ENCODE peak calls at places on chromosomes 4 and X, in four cellular contexts. M, Z, K and X are unnamed samples.

GRCh38 chr4:122500852-122501501 is 44.5 kb upstream of the IL2 start:
- DNase-seq in M (peak), Z (no peak), K (no peak), X (no peak)

GRCh38 chr4:11497212-11497806 is 68.6 kb upstream of the HS3ST1 start:
- DNase-seq in M (no peak), Z (no peak), K (no peak), X (no peak)

GRCh38 chr4:40986375-40986774 is 228.0 kb downstream of the APBB2 start:
- DNase-seq in M (no peak), Z (no peak), K (no peak), X (no peak)

GRCh38 chr4:106105697-106106096 is 210.3 kb downstream of the TBCK start:
- DNase-seq in M (no peak), Z (no peak), K (no peak), X (no peak)

GRCh38 chr4:150173420-150173819 is 95.2 kb downstream of the DCLK2 start:
- DNase-seq in M (peak), Z (no peak), K (no peak), X (no peak)

GRCh38 chr4:15145709-15146108 is 143.4 kb downstream of the CPEB2 start:
- DNase-seq in M (no peak), Z (no peak), K (no peak), X (no peak)

GRCh38 chrX:154014429-154015380 is 5.0 kb downstream of the IRAK1 start:
- DNase-seq in M (no peak), Z (no peak), K (no peak), X (no peak)

GRCh38 chr4:38805530-38806145 is 1.0 kb upstream of the TLR1 start:
- DNase-seq in M (peak), Z (no peak), K (no peak), X (no peak)

GRCh38 chr4:133157460-133158160 is 8.5 kb downstream of the PCDH10 start:
- DNase-seq in M (peak), Z (no peak), K (no peak), X (no peak)

GRCh38 chrX:151828434-151829080 is 84.1 kb upstream of the MAGEA4 start:
- DNase-seq in M (peak), Z (no peak), K (no peak), X (no peak)

GRCh38 chr4:78936989-78937388 is 2.2 kb downstream of the PAQR3 start:
- DNase-seq in M (no peak), Z (no peak), K (no peak), X (no peak)

GRCh38 chr4:143016171-143016570 is 168.5 kb upstream of the USP38 start:
- DNase-seq in M (no peak), Z (no peak), K (no peak), X (no peak)

GRCh38 chr4:74096265-74096980 is 2.6 kb downstream of the CXCL2 start:
- DNase-seq in M (peak), Z (no peak), K (no peak), X (no peak)

GRCh38 chrX:42485621-42486020 is 292.3 kb downstream of the PPP1R2C start:
- DNase-seq in M (no peak), Z (no peak), K (no peak), X (no peak)

GRCh38 chr4:14165253-14165942 is 537.9 kb upstream of the BOD1L1 start:
- DNase-seq in M (no peak), Z (no peak), K (no peak), X (no peak)

GRCh38 chr4:180560896-180561295 is 1682.3 kb upstream of the TENM3 start:
- DNase-seq in M (no peak), Z (no peak), K (no peak), X (no peak)

GRCh38 chrX:51860679-51861078 is 32.7 kb upstream of the MAGED1 start:
- DNase-seq in M (peak), Z (no peak), K (no peak), X (no peak)